ENCODE peak calls at places on chromosomes 13 and 19, in five cellular contexts. Q is tibial artery, A is spleen, K is AG04449, I is bronchial epithelial cell. D is an unnamed sample.

GRCh38 chr19:32223595-32224370 is 121.6 kb upstream of the ZNF507 start:
- DNase-seq in I (peak), K (no peak), A (no peak), Q (no peak), D (no peak)

GRCh38 chr19:16042533-16043085 is 33.7 kb upstream of the TPM4 start:
- DNase-seq in Q (no peak), A (no peak), K (no peak), I (no peak), D (no peak)

GRCh38 chr13:36526897-36527296 is 94.6 kb downstream of the CCNA1 start:
- DNase-seq in K (no peak), A (no peak), I (peak), Q (no peak), D (no peak)

GRCh38 chr19:48683349-48683748 is 10.5 kb upstream of the NTN5 start:
- DNase-seq in I (peak), K (no peak), A (no peak), Q (no peak), D (no peak)

GRCh38 chr19:13905634-13906524 is at the start of the genes BRME1 and CC2D1A:
- DNase-seq in Q (peak), I (peak), A (peak), K (no peak), D (peak)

GRCh38 chr13:102648046-102648445 is 46.8 kb downstream of the METTL21C start:
- DNase-seq in Q (no peak), A (no peak), I (peak), K (no peak), D (no peak)

GRCh38 chr13:79659161-79659560 is 178.2 kb downstream of the NDFIP2 start:
- DNase-seq in A (no peak), K (no peak), Q (no peak), I (peak), D (peak)

GRCh38 chr13:110907951-110908898 is 6.6 kb downstream of the ANKRD10 start:
- DNase-seq in I (peak), A (no peak), Q (no peak), K (no peak), D (no peak)

GRCh38 chr13:59437902-59438301 is 725.8 kb downstream of the DIAPH3 start:
- DNase-seq in K (no peak), I (no peak), A (no peak), Q (no peak), D (no peak)

GRCh38 chr19:4140237-4140711 is 13.2 kb upstream of the CREB3L3 start:
- DNase-seq in A (peak), I (peak), K (no peak), Q (no peak), D (no peak)

GRCh38 chr13:49877629-49878218 is 58.4 kb downstream of the SPRYD7 start:
- DNase-seq in I (no peak), Q (no peak), A (no peak), K (no peak), D (no peak)

DNA sequence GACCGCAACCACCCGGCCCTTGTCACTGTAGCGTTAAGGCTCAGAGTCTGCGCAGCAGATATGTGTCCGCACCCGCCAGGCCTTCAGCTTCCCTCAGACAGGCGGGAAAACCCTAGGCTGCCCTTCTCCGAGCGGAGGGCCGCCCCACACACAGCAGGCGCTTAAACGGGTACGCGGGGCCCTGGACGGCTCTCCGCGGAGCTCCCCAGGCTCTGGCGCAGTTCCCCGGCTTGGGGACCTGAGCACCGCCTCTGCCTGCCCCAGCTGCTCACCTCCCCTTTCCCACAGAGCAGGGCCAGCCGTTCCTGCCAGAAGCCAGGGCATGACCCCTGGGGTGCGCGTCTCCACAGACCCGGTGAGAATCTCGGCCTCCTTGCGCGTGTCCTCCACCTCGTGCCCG is 599 bp downstream of the ZNF135 start:
- DNase-seq in A (no peak), I (peak), Q (no peak), K (no peak), D (no peak)
- H3K4me3 ChIP-seq in A (peak), I (peak), Q (peak), K (peak), D (peak)

DNA sequence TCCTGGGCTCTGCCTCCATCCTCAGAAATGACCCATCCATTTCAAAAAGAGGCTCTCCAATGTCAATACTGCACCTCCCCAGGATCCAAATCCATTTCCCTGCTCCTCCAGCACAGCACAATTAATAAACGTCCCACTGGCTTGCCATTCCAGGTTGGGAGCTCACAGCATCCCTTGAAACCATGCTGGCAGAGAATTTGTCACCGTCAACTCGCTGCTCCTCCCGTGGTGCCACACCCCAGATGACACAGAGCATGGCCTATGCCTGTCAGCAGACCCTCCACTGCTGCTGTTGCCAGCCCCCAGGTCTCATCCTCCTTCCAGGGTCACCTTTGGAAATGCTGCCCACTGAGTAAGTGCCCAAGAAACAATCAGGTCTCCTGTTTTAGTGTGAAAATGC is 53.0 kb upstream of the UQCRFS1 start:
- DNase-seq in K (no peak), Q (no peak), A (no peak), I (no peak), D (no peak)
- H3K4me3 ChIP-seq in K (no peak), Q (no peak), A (no peak), I (no peak), D (no peak)

GRCh38 chr19:18982669-18983068 is 41.7 kb upstream of the HOMER3 start:
- DNase-seq in Q (no peak), A (no peak), I (no peak), K (no peak), D (no peak)
- H3K4me3 ChIP-seq in Q (no peak), A (no peak), I (no peak), K (no peak), D (no peak)

DNA sequence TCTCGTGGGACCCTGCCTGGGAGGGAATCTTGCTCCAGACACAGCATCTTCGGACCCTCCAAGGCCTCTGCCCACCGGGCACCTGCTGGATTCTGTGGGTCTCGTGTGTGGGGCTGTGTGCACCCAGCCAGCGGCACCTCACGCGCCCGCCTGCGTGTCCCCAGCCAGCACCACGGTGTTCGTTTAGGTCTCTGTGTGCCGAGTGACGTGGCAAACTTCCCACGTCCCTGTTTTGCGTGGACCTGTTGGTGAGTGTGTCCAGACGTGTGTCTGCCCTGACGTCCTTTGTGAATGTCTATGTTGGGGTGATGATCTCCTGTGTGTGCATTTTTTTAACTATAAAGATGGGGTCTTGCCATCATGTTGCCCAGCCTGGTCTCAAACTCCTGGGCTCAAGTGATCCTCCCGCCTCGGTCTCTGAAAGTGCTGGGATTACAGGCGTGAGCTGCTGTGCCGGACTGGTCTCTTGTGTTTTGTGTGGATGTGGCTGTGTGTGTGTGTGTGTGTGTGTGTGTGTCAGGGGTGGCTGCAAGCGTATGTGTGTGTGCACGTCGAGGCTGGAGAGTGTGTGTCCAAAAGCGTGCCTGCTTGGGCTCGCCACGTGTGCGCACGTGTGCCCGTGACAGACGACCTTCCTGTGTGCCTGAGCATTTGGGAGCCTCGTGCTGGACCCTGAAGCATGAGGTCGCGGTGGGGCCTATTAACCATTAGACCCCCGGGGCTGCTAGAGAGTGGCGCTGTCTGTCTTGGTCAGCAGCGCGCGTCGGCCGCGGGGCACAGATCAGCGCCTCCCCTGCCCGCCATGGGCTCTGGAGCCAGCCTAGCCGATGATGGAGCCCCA is 15.7 kb downstream of the ARID3A start:
- DNase-seq in K (no peak), I (no peak), A (no peak), Q (no peak), D (no peak)
- H3K4me3 ChIP-seq in K (no peak), I (peak), A (peak), Q (peak), D (no peak)